ENCODE peak calls at places on chromosomes 5 and 9, in eight cellular contexts. One of them, this sample, is unnamed.

GRCh38 chr5:125372694-125373621 is 626.5 kb upstream of the ZNF608 start:
- DNase-seq in HFFc6: peak
- DNase-seq in AG04450: peak
- DNase-seq in MCF 10A: no peak
- DNase-seq in RWPE1: no peak
- DNase-seq in HCT116: no peak
- DNase-seq in bronchial epithelial cell: peak
- DNase-seq in fibroblast of the aortic adventitia: peak
- DNase-seq in this sample: no peak

GRCh38 chr9:15377625-15378252 is 44.9 kb upstream of the SNAPC3 start:
- DNase-seq in HFFc6: no peak
- DNase-seq in AG04450: no peak
- DNase-seq in MCF 10A: no peak
- DNase-seq in RWPE1: no peak
- DNase-seq in HCT116: no peak
- DNase-seq in bronchial epithelial cell: peak
- DNase-seq in fibroblast of the aortic adventitia: peak
- DNase-seq in this sample: no peak

GRCh38 chr5:57842376-57843015 is 359.9 kb upstream of the ACTBL2 start:
- DNase-seq in HFFc6: no peak
- DNase-seq in AG04450: no peak
- DNase-seq in MCF 10A: no peak
- DNase-seq in RWPE1: no peak
- DNase-seq in HCT116: no peak
- DNase-seq in bronchial epithelial cell: peak
- DNase-seq in fibroblast of the aortic adventitia: no peak
- DNase-seq in this sample: no peak

GRCh38 chr9:727767-728166 is 113.7 kb upstream of the DMRT1 start:
- DNase-seq in HFFc6: no peak
- DNase-seq in AG04450: no peak
- DNase-seq in MCF 10A: no peak
- DNase-seq in RWPE1: no peak
- DNase-seq in HCT116: no peak
- DNase-seq in bronchial epithelial cell: peak
- DNase-seq in fibroblast of the aortic adventitia: no peak
- DNase-seq in this sample: no peak

GRCh38 chr5:74536658-74537057 is 103.9 kb downstream of the ENC1 start:
- DNase-seq in HFFc6: no peak
- DNase-seq in AG04450: no peak
- DNase-seq in MCF 10A: no peak
- DNase-seq in RWPE1: no peak
- DNase-seq in HCT116: no peak
- DNase-seq in bronchial epithelial cell: no peak
- DNase-seq in fibroblast of the aortic adventitia: no peak
- DNase-seq in this sample: no peak

GRCh38 chr5:146675700-146676099 is 159.7 kb upstream of the GPR151 start:
- DNase-seq in HFFc6: no peak
- DNase-seq in AG04450: no peak
- DNase-seq in MCF 10A: no peak
- DNase-seq in RWPE1: no peak
- DNase-seq in HCT116: no peak
- DNase-seq in bronchial epithelial cell: no peak
- DNase-seq in fibroblast of the aortic adventitia: no peak
- DNase-seq in this sample: no peak

GRCh38 chr5:123690821-123691220 is 178.8 kb downstream of the CSNK1G3 start:
- DNase-seq in HFFc6: no peak
- DNase-seq in AG04450: no peak
- DNase-seq in MCF 10A: no peak
- DNase-seq in RWPE1: no peak
- DNase-seq in HCT116: no peak
- DNase-seq in bronchial epithelial cell: peak
- DNase-seq in fibroblast of the aortic adventitia: no peak
- DNase-seq in this sample: no peak

GRCh38 chr9:69324549-69325401 is at the start of gene ENTREP1:
- DNase-seq in HFFc6: no peak
- DNase-seq in AG04450: no peak
- DNase-seq in MCF 10A: peak
- DNase-seq in RWPE1: peak
- DNase-seq in HCT116: peak
- DNase-seq in bronchial epithelial cell: peak
- DNase-seq in fibroblast of the aortic adventitia: peak
- DNase-seq in this sample: peak

GRCh38 chr9:132560604-132561304 is 21.7 kb upstream of the BARHL1 start:
- DNase-seq in HFFc6: no peak
- DNase-seq in AG04450: no peak
- DNase-seq in MCF 10A: no peak
- DNase-seq in RWPE1: no peak
- DNase-seq in HCT116: no peak
- DNase-seq in bronchial epithelial cell: no peak
- DNase-seq in fibroblast of the aortic adventitia: no peak
- DNase-seq in this sample: no peak

GRCh38 chr9:72858089-72858912 is 94.6 kb downstream of the ALDH1A1 start:
- DNase-seq in HFFc6: peak
- DNase-seq in AG04450: no peak
- DNase-seq in MCF 10A: peak
- DNase-seq in RWPE1: no peak
- DNase-seq in HCT116: no peak
- DNase-seq in bronchial epithelial cell: no peak
- DNase-seq in fibroblast of the aortic adventitia: peak
- DNase-seq in this sample: no peak

GRCh38 chr5:169547508-169547907 is 36.1 kb upstream of the SPDL1 start:
- DNase-seq in HFFc6: no peak
- DNase-seq in AG04450: no peak
- DNase-seq in MCF 10A: no peak
- DNase-seq in RWPE1: no peak
- DNase-seq in HCT116: no peak
- DNase-seq in bronchial epithelial cell: peak
- DNase-seq in fibroblast of the aortic adventitia: no peak
- DNase-seq in this sample: no peak
- TF ChIP-seq CTCF in HFFc6: no peak
- TF ChIP-seq CTCF in AG04450: no peak
- TF ChIP-seq CTCF in MCF 10A: no peak
- TF ChIP-seq CTCF in RWPE1: no peak
- TF ChIP-seq CTCF in HCT116: no peak
- TF ChIP-seq CTCF in bronchial epithelial cell: no peak
- TF ChIP-seq CTCF in fibroblast of the aortic adventitia: no peak
- TF ChIP-seq CTCF in this sample: no peak

GRCh38 chr5:139684350-139684880 is 36.3 kb downstream of the CXXC5 start:
- DNase-seq in HFFc6: no peak
- DNase-seq in AG04450: no peak
- DNase-seq in MCF 10A: no peak
- DNase-seq in RWPE1: no peak
- DNase-seq in HCT116: no peak
- DNase-seq in bronchial epithelial cell: no peak
- DNase-seq in fibroblast of the aortic adventitia: no peak
- DNase-seq in this sample: no peak

GRCh38 chr5:139686356-139686918 is 38.3 kb downstream of the CXXC5 start:
- DNase-seq in HFFc6: no peak
- DNase-seq in AG04450: no peak
- DNase-seq in MCF 10A: no peak
- DNase-seq in RWPE1: no peak
- DNase-seq in HCT116: no peak
- DNase-seq in bronchial epithelial cell: no peak
- DNase-seq in fibroblast of the aortic adventitia: no peak
- DNase-seq in this sample: no peak

GRCh38 chr5:139685886-139686285 is 37.7 kb downstream of the CXXC5 start:
- DNase-seq in HFFc6: no peak
- DNase-seq in AG04450: no peak
- DNase-seq in MCF 10A: no peak
- DNase-seq in RWPE1: no peak
- DNase-seq in HCT116: no peak
- DNase-seq in bronchial epithelial cell: no peak
- DNase-seq in fibroblast of the aortic adventitia: no peak
- DNase-seq in this sample: no peak

GRCh38 chr5:139683295-139684271 is 35.4 kb downstream of the CXXC5 start:
- DNase-seq in HFFc6: no peak
- DNase-seq in AG04450: no peak
- DNase-seq in MCF 10A: no peak
- DNase-seq in RWPE1: no peak
- DNase-seq in HCT116: no peak
- DNase-seq in bronchial epithelial cell: no peak
- DNase-seq in fibroblast of the aortic adventitia: no peak
- DNase-seq in this sample: no peak

DNA sequence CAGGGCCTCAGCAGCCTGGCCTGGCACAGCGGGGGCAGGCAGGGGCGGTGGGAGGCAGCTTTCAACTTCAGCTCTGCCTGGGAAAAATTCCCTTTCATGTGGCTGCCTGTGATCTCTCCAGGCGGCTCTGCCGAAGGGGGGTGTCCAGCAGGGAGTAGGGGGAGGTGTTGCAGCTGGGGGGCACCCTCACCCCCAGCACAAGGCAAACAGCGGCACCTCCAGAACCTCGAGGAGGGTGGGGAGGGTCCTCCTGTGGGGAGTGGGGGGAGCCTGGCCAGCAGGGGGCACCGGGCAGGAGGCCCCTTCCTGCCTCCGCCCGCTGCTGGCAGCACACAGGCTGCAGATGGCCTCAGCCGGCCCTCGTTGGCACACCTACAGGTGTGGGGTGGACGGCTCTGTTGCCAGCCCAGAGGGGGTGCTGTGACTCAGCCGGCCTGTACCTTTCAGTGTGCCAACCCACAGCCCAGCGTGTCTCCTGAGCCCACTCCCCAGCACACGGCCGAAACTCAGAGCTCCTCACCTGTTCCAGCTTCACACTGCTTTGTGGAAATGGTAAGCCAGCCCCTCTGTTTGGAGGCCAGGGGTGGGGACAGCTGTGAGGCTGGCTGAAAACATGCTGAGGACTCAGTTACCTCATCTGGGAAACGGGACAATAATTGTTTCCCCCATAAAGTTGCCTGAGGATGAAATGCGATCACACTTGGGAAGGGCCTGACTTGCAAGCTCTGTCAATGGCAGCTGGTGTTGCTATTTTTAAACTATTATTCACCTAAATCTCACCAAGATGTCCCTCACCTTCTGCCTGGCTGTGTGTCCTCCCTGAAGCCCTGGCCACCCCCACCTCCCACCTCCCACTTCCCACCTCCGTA is 37.0 kb downstream of the CXXC5 start:
- DNase-seq in HFFc6: no peak
- DNase-seq in AG04450: no peak
- DNase-seq in MCF 10A: peak
- DNase-seq in RWPE1: no peak
- DNase-seq in HCT116: no peak
- DNase-seq in bronchial epithelial cell: no peak
- DNase-seq in fibroblast of the aortic adventitia: no peak
- DNase-seq in this sample: no peak
- TF ChIP-seq CTCF in HFFc6: peak
- TF ChIP-seq CTCF in AG04450: no peak
- TF ChIP-seq CTCF in MCF 10A: peak
- TF ChIP-seq CTCF in RWPE1: no peak
- TF ChIP-seq CTCF in HCT116: peak
- TF ChIP-seq CTCF in bronchial epithelial cell: no peak
- TF ChIP-seq CTCF in fibroblast of the aortic adventitia: no peak
- TF ChIP-seq CTCF in this sample: no peak

GRCh38 chr5:63247651-63248050 is 669.0 kb downstream of the LRRC70 start:
- DNase-seq in HFFc6: no peak
- DNase-seq in AG04450: no peak
- DNase-seq in MCF 10A: no peak
- DNase-seq in RWPE1: no peak
- DNase-seq in HCT116: no peak
- DNase-seq in bronchial epithelial cell: no peak
- DNase-seq in fibroblast of the aortic adventitia: peak
- DNase-seq in this sample: no peak
- TF ChIP-seq CTCF in HFFc6: no peak
- TF ChIP-seq CTCF in AG04450: no peak
- TF ChIP-seq CTCF in MCF 10A: no peak
- TF ChIP-seq CTCF in RWPE1: no peak
- TF ChIP-seq CTCF in HCT116: no peak
- TF ChIP-seq CTCF in bronchial epithelial cell: no peak
- TF ChIP-seq CTCF in fibroblast of the aortic adventitia: no peak
- TF ChIP-seq CTCF in this sample: no peak

GRCh38 chr9:98121096-98121495 is 2.1 kb upstream of the TRIM14 start:
- DNase-seq in HFFc6: no peak
- DNase-seq in AG04450: no peak
- DNase-seq in MCF 10A: peak
- DNase-seq in RWPE1: peak
- DNase-seq in HCT116: no peak
- DNase-seq in bronchial epithelial cell: peak
- DNase-seq in fibroblast of the aortic adventitia: no peak
- DNase-seq in this sample: peak
- TF ChIP-seq CTCF in HFFc6: no peak
- TF ChIP-seq CTCF in AG04450: no peak
- TF ChIP-seq CTCF in MCF 10A: peak
- TF ChIP-seq CTCF in RWPE1: no peak
- TF ChIP-seq CTCF in HCT116: no peak
- TF ChIP-seq CTCF in bronchial epithelial cell: peak
- TF ChIP-seq CTCF in fibroblast of the aortic adventitia: no peak
- TF ChIP-seq CTCF in this sample: peak